ENCODE peak calls at places on chromosomes 11 and 22, in ten cellular contexts. R, X, L, A, H, S, O, K, T and V are unnamed samples. For H3K4me1, the result is how much of the 10 kb centered on the place peaks cover.

GRCh38 chr11:26820739-26821138 is 98.9 kb upstream of the SLC5A12 start:
- DNase-seq in R (no peak), K (no peak), A (peak), S (peak), X (no peak), H (no peak), L (no peak), T (no peak), O (no peak), V (no peak)

GRCh38 chr22:19848298-19849224 is 6.1 kb downstream of the GNB1L start:
- DNase-seq in H (peak), O (peak), R (peak), L (no peak), X (peak), T (no peak), S (peak), K (peak), A (peak), V (no peak)

GRCh38 chr22:45531944-45532631 is 29.4 kb downstream of the FBLN1 start:
- DNase-seq in L (no peak), O (no peak), X (no peak), R (no peak), T (no peak), H (no peak), A (no peak), K (no peak), S (no peak), V (no peak)

GRCh38 chr22:37560682-37561208 is 465 bp downstream of the CDC42EP1 start:
- DNase-seq in T (peak), S (peak), H (peak), X (no peak), O (peak), A (peak), R (no peak), K (no peak), L (no peak), V (no peak)

GRCh38 chr11:48109046-48109666 is 107.5 kb upstream of the OR4B1 start:
- DNase-seq in S (peak), A (peak), O (no peak), T (no peak), K (peak), L (no peak), X (no peak), R (no peak), H (no peak), V (no peak)

GRCh38 chr11:9851366-9851765 is 187.5 kb downstream of the SWAP70 start:
- DNase-seq in O (no peak), L (no peak), H (no peak), T (no peak), A (peak), K (no peak), R (no peak), S (peak), X (no peak), V (no peak)

GRCh38 chr22:46107089-46107664 is 43.1 kb upstream of the PPARA start:
- DNase-seq in O (peak), A (peak), H (peak), X (no peak), T (no peak), L (no peak), S (no peak), R (no peak), K (no peak), V (no peak)

GRCh38 chr11:95138448-95138847 is 48.8 kb downstream of the ENDOD1 start:
- DNase-seq in H (no peak), A (peak), O (no peak), L (no peak), T (no peak), K (peak), S (no peak), R (no peak), X (no peak), V (no peak)

GRCh38 chr11:119903821-119904220 is 174.8 kb upstream of the NECTIN1 start:
- DNase-seq in T (no peak), S (no peak), O (no peak), R (no peak), L (no peak), A (no peak), K (no peak), X (no peak), H (no peak), V (no peak)

GRCh38 chr22:24482586-24482985 is 12.5 kb upstream of the UPB1 start:
- DNase-seq in S (peak), R (no peak), A (peak), H (no peak), T (no peak), X (no peak), L (no peak), K (no peak), O (no peak), V (no peak)

GRCh38 chr11:87712802-87713202 is 462.4 kb downstream of the RAB38 start:
- DNase-seq in L (no peak), O (no peak), T (no peak), H (no peak), A (no peak), S (no peak), K (no peak), X (no peak), R (no peak), V (no peak)

GRCh38 chr11:113705871-113706654 is at the start of gene TMPRSS5:
- DNase-seq in R (no peak), O (no peak), L (no peak), K (no peak), H (no peak), T (no peak), X (no peak), A (no peak), S (no peak), V (no peak)

GRCh38 chr22:29102300-29102699 is 29.5 kb downstream of the KREMEN1 start:
- DNase-seq in A (no peak), R (no peak), T (no peak), K (no peak), O (no peak), S (no peak), L (no peak), H (no peak), X (no peak), V (no peak)

GRCh38 chr11:95499516-95500135 is 268.6 kb upstream of the SESN3 start:
- DNase-seq in S (peak), K (no peak), O (no peak), L (no peak), H (no peak), X (no peak), R (no peak), A (peak), T (no peak), V (no peak)

GRCh38 chr22:42440728-42441127 is 8.5 kb upstream of the NFAM1 start:
- DNase-seq in S (no peak), O (no peak), R (no peak), X (no peak), L (no peak), H (no peak), K (no peak), A (no peak), T (no peak), V (no peak)

GRCh38 chr11:88464528-88464927 is 127.0 kb upstream of the CTSC start:
- DNase-seq in X (no peak), T (no peak), K (no peak), S (no peak), L (no peak), O (no peak), A (no peak), H (no peak), R (no peak), V (no peak)

GRCh38 chr11:975824-976223 is 50.2 kb downstream of the AP2A2 start:
- DNase-seq in A (peak), S (peak), T (no peak), L (no peak), R (no peak), X (no peak), K (no peak), H (no peak), O (no peak), V (no peak)

GRCh38 chr22:37310815-37311595 is 28.7 kb downstream of the CYTH4 start:
- DNase-seq in A (no peak), K (no peak), T (no peak), O (no peak), H (peak), R (peak), S (no peak), L (no peak), X (no peak), V (no peak)

GRCh38 chr22:44331881-44332714 is 19.3 kb upstream of the SHISAL1 start:
- DNase-seq in O (no peak), H (no peak), A (peak), T (peak), X (no peak), S (peak), L (no peak), R (no peak), K (no peak), V (no peak)

GRCh38 chr11:64378335-64378884 is 19.4 kb downstream of the RPS6KA4 start:
- DNase-seq in A (peak), X (no peak), R (no peak), S (no peak), K (no peak), L (no peak), T (no peak), O (peak), H (no peak), V (no peak)

GRCh38 chr22:19043111-19044085 is 78.8 kb downstream of the DGCR2 start:
- DNase-seq in A (peak), X (peak), O (no peak), S (peak), R (no peak), K (no peak), T (peak), L (no peak), H (peak), V (no peak)

GRCh38 chr11:21965221-21965620 is 227.7 kb upstream of the ANO5 start:
- DNase-seq in L (no peak), R (no peak), H (no peak), X (no peak), S (no peak), T (no peak), O (no peak), K (no peak), A (no peak), V (no peak)

GRCh38 chr11:131465746-131466145 is 95.3 kb downstream of the NTM start:
- DNase-seq in K (no peak), T (no peak), X (no peak), L (no peak), R (no peak), H (no peak), S (no peak), O (no peak), A (no peak), V (no peak)

GRCh38 chr11:74749965-74750296 is 1.3 kb downstream of the RNF169 start:
- DNase-seq in X (no peak), H (no peak), T (no peak), L (no peak), O (no peak), K (no peak), S (no peak), R (no peak), A (peak), V (no peak)

GRCh38 chr11:113436672-113437252 is 38.4 kb downstream of the DRD2 start:
- DNase-seq in A (no peak), X (no peak), T (no peak), L (no peak), S (no peak), R (no peak), H (no peak), K (no peak), O (no peak), V (no peak)

GRCh38 chr11:40689823-40690222 is 769.6 kb downstream of the LRRC4C start:
- DNase-seq in X (no peak), R (no peak), H (no peak), T (no peak), A (no peak), L (no peak), O (no peak), S (no peak), K (no peak), V (no peak)

GRCh38 chr22:37267128-37267587 is 15.2 kb upstream of the CYTH4 start:
- DNase-seq in O (no peak), X (peak), K (peak), S (no peak), L (no peak), T (peak), A (peak), H (peak), R (peak), V (peak)

GRCh38 chr11:13668957-13669521 is 571 bp downstream of the FAR1 start:
- DNase-seq in L (peak), A (peak), H (peak), T (no peak), R (peak), X (peak), S (peak), K (peak), O (peak), V (no peak)

GRCh38 chr11:7321708-7322448 is 70.2 kb downstream of the SYT9 start:
- DNase-seq in T (no peak), R (no peak), S (no peak), A (no peak), H (no peak), K (no peak), L (no peak), O (no peak), X (no peak), V (no peak)

GRCh38 chr11:121452609-121453150 is at the start of gene SORL1-AS1:
- DNase-seq in L (no peak), T (no peak), H (no peak), S (no peak), A (no peak), K (no peak), X (peak), R (no peak), O (peak), V (peak)

GRCh38 chr11:134800130-134800529 is 388.1 kb upstream of the B3GAT1 start:
- DNase-seq in L (no peak), X (no peak), T (no peak), O (no peak), K (no peak), H (no peak), R (no peak), A (no peak), S (no peak), V (no peak)

GRCh38 chr11:69587454-69588081 is 53.4 kb upstream of the CCND1 start:
- DNase-seq in T (no peak), L (no peak), S (peak), O (no peak), H (no peak), X (no peak), A (peak), R (no peak), K (no peak), V (no peak)

GRCh38 chr22:41579297-41579996 is 10.2 kb downstream of the PMM1 start:
- DNase-seq in L (no peak), R (no peak), H (no peak), T (no peak), X (no peak), S (no peak), A (no peak), K (no peak), O (no peak), V (no peak)

GRCh38 chr11:93054881-93055280 is 85.4 kb downstream of the MTNR1B start:
- DNase-seq in S (peak), H (no peak), A (peak), K (no peak), T (no peak), X (no peak), O (no peak), R (no peak), L (no peak), V (no peak)

GRCh38 chr11:9574806-9575530 is 1.5 kb downstream of the WEE1 start:
- DNase-seq in O (peak), X (peak), T (no peak), K (peak), H (no peak), L (no peak), S (peak), R (peak), A (peak), V (no peak)

DNA sequence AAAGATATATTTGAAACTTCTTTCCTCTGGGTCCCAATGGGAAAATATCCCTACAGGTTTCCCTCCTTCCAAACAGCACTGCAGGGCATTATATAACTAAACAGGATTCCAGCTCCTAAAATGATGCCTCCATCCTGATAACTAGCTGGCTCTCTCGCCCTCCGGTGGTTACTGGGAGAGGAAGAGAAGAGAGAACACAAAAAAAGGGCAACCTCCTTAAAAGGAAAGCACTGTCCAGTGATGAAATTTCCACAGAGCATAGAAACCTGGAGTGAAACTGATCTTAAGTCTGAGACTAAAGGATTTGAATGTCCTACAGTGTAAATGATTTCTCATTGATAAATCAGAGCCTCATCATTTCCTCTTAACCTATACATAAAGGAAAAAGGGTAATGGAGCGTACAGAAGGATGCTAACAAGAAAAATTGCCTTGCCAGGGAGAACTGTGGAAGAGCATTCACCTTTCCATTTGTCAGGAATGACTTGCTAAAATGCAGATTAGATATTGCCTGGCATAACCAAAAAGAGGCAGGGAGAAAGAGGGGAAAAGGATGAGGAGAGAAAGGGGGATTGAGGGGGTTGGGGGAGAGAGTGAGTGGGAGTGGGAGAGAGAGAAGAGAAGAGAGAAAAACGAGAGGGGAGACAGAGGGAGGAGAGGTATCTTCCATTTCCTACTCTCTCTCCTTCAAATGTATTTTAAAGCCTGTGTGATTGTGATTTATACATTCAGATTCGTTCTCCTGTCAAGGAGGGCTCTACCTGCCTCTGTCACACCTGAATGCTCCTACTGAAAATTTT is 121.4 kb downstream of the APOL5 start:
- DNase-seq in L (no peak), O (no peak), S (peak), H (no peak), T (no peak), R (no peak), A (peak), K (no peak), X (no peak), V (no peak)
- H3K4me3 ChIP-seq in L (peak), O (peak), S (peak), H (peak), T (peak), R (no peak), A (peak), K (peak), X (peak), V (no peak)

GRCh38 chr11:72234920-72235319 is 9.1 kb downstream of the PHOX2A start:
- DNase-seq in K (no peak), A (no peak), X (no peak), T (no peak), S (no peak), O (no peak), R (no peak), L (no peak), H (no peak), V (no peak)

GRCh38 chr11:72236083-72236697 is 7.8 kb downstream of the PHOX2A start:
- DNase-seq in O (no peak), H (no peak), T (no peak), K (no peak), X (no peak), A (no peak), S (no peak), R (no peak), L (no peak), V (no peak)

GRCh38 chr11:72234514-72234830 is 9.5 kb downstream of the PHOX2A start:
- DNase-seq in R (no peak), T (no peak), X (no peak), L (no peak), O (no peak), A (no peak), K (no peak), H (no peak), S (no peak), V (no peak)

GRCh38 chr11:72236774-72237111 is 7.2 kb downstream of the PHOX2A start:
- DNase-seq in H (no peak), L (no peak), K (no peak), R (no peak), A (no peak), O (no peak), S (no peak), X (no peak), T (no peak), V (no peak)

GRCh38 chr11:72235351-72236057 is 8.5 kb downstream of the PHOX2A start:
- DNase-seq in L (no peak), K (no peak), S (no peak), O (no peak), H (no peak), A (no peak), X (no peak), R (no peak), T (no peak), V (no peak)
- H3K4me1 ChIP-seq in L (under half), K (under half), S (under half), O (under half), H (under half), A (under half), X (under half), R (under half), T (under half), V (under half)

GRCh38 chr11:72521672-72522071 is 87.3 kb upstream of the CLPB start:
- DNase-seq in H (no peak), L (no peak), R (no peak), O (no peak), S (no peak), T (no peak), X (no peak), K (no peak), A (no peak), V (no peak)

GRCh38 chr11:72523991-72524390 is 89.7 kb upstream of the CLPB start:
- DNase-seq in X (no peak), R (no peak), A (peak), H (no peak), O (no peak), T (no peak), S (no peak), L (no peak), K (no peak), V (no peak)

GRCh38 chr11:72520815-72521214 is 86.5 kb upstream of the CLPB start:
- DNase-seq in X (no peak), L (no peak), R (no peak), H (no peak), O (no peak), S (no peak), K (no peak), A (no peak), T (no peak), V (no peak)

GRCh38 chr11:72522186-72522585 is 87.9 kb upstream of the CLPB start:
- DNase-seq in R (no peak), K (no peak), X (no peak), T (no peak), H (no peak), S (no peak), A (no peak), O (no peak), L (no peak), V (no peak)

DNA sequence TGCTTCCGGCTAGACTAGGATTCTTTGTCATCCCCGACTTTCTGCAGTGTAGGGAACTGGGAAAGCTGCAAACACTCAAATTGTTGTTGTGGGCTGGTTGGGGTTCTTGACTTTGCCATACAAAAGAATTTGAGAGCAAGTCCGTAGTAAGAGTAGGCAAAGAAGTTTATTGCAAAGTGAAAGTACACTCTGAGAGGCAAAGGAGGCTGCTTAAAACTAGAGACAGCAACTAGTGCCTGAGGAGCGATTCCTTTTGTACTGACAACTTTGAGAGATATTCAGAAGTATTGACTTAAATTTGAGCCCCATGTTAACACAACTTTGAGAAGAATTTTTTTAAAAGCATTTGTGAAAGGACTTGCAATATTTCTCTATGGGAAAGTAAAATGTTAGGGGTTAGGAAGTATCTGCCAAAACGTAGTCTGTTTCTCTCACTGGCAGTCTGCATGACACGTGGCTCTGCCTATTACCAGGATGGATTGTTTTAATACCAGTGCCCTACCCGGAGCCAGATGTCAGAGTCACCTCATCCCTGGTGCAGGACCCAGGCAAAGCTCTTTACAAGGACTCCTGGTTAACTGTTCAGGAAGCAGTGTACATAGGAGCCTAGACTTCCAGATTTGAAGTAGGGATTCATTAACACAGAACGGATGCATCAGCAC is 85.0 kb upstream of the CLPB start:
- DNase-seq in S (no peak), T (no peak), O (no peak), R (no peak), X (no peak), A (peak), K (no peak), H (no peak), L (no peak), V (no peak)
- H3K27ac ChIP-seq in S (no peak), T (no peak), O (no peak), R (no peak), X (peak), A (peak), K (no peak), H (peak), L (no peak), V (peak)

DNA sequence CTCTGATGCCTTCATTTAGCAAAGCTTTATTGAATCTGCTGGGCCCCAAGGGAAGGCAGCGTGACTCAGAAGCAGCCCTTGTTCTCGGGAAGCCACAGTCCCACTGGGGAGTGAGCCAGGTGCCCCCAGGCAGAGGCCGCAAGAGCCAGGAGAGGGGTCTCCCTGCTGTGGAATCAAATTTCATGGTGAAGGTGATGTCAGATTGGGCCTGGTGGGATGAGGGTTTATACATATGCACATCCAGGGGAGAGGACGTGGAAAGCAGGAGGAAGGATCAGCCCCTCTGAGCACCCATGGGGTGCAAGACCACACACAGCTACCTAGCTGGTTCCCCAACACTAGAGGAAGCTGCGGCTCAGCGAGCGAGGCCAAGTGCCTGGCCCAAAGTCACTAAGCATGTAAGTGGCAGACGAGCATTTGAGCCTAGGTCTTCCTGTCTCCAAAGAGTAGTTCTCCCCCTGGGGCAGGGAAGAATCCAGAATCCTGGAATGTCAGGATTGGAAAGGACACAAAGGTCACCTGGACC is 2.0 kb downstream of the SYNGR1 start:
- DNase-seq in H (no peak), R (no peak), A (peak), K (no peak), X (peak), O (no peak), S (peak), L (no peak), T (no peak), V (no peak)
- H3K4me3 ChIP-seq in H (no peak), R (no peak), A (no peak), K (no peak), X (no peak), O (no peak), S (no peak), L (no peak), T (no peak), V (no peak)